ENCODE peak calls at places on chromosomes 12 and 14, in eight cellular contexts. N is AG09309; C is CD8-positive, alpha-beta T cell; K is hepatocyte; B is right lobe of liver; H is Panc1; U is upper lobe of right lung; V is AG04449. J is an unnamed sample.

GRCh38 chr12:71710276-71711125 is 24.6 kb downstream of the TMEM19 start:
- DNase-seq in V (peak), C (no peak), U (no peak), H (peak), K (peak), N (no peak), B (no peak), J (no peak)

GRCh38 chr14:24809147-24809546 is 175.2 kb upstream of the GZMB start:
- DNase-seq in B (no peak), U (no peak), K (no peak), N (no peak), V (no peak), C (no peak), H (no peak), J (no peak)

GRCh38 chr12:46343122-46343852 is 29.3 kb downstream of the SLC38A2 start:
- DNase-seq in U (no peak), K (no peak), C (no peak), H (no peak), V (no peak), N (no peak), B (no peak), J (no peak)

GRCh38 chr12:82299617-82300016 is 58.6 kb downstream of the CCDC59 start:
- DNase-seq in N (no peak), B (no peak), V (no peak), U (no peak), K (peak), C (no peak), H (no peak), J (no peak)

GRCh38 chr14:33282811-33283210 is 344.1 kb downstream of the NPAS3 start:
- DNase-seq in C (no peak), H (no peak), B (no peak), K (no peak), N (no peak), V (no peak), U (no peak), J (no peak)

GRCh38 chr12:57461326-57461903 is 1.8 kb downstream of the GLI1 start:
- DNase-seq in C (no peak), H (no peak), U (peak), K (peak), B (no peak), V (no peak), N (no peak), J (no peak)

GRCh38 chr12:3962661-3963483 is 89.7 kb upstream of the PARP11 start:
- DNase-seq in N (no peak), B (no peak), K (peak), H (no peak), V (no peak), C (peak), U (peak), J (peak)

GRCh38 chr12:49014547-49014946 is 4.0 kb downstream of the PRKAG1 start:
- DNase-seq in B (no peak), K (no peak), U (no peak), H (no peak), V (no peak), C (no peak), N (no peak), J (no peak)

GRCh38 chr12:95319694-95320331 is 102.2 kb downstream of the VEZT start:
- DNase-seq in N (no peak), H (no peak), K (no peak), V (no peak), C (no peak), U (no peak), B (no peak), J (no peak)

GRCh38 chr14:69674546-69675245 is 63.3 kb downstream of the SUSD6 start:
- DNase-seq in U (no peak), N (no peak), V (no peak), C (no peak), B (no peak), H (no peak), K (no peak), J (no peak)
- H3K4me3 ChIP-seq in U (no peak), N (no peak), V (no peak), C (no peak), B (no peak), H (no peak), K (no peak), J (no peak)

DNA sequence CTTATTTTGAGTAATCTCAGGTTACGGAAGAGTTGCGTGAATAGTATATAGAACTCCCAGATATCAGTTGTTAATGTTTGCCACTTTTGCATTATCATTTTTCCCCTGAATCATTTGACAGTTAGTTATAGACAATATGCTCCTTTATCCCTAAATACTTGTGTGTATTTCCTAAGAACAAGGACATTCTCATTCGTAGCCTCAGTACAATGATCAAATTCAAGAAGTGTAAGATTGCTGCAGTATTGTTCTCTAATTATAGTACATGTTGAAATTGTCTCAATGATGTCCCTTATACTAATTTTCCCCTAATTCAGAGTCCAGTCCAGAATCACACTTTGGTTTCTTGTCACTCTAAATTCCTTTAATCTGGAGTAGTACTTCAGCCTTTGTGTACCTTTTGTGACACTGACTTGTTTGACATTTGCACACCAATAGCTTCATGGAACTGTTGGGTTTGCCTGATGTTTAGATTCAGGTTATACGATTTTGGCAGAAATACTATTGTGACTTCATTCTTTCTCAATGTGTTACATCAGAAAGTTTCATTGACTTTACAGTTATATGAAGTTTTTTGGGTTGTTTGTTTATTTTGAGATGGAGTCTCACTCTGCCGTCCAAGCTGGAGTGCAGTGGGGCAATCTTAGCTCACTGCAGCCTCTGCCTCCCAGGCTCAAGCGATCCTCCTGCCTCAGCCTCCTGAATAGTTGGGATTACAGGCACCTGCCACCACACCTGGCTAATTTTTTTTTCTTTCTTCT is 13.1 kb downstream of the DYNC1H1 start:
- DNase-seq in B (no peak), C (no peak), K (no peak), N (no peak), V (no peak), H (no peak), U (no peak), J (no peak)
- H3K4me3 ChIP-seq in B (no peak), C (no peak), K (no peak), N (no peak), V (no peak), H (no peak), U (no peak), J (no peak)

GRCh38 chr14:56945291-56945690 is 135.0 kb upstream of the OTX2 start:
- DNase-seq in B (no peak), V (no peak), H (no peak), C (no peak), N (no peak), K (no peak), U (no peak), J (no peak)
- H3K4me3 ChIP-seq in B (no peak), V (no peak), H (no peak), C (no peak), N (no peak), K (no peak), U (no peak), J (no peak)

GRCh38 chr12:51910168-51910567 is 2.9 kb downstream of the ACVRL1 start:
- DNase-seq in C (no peak), U (peak), H (no peak), N (no peak), B (no peak), V (no peak), K (no peak), J (no peak)

GRCh38 chr12:51911307-51911706 is 4.0 kb downstream of the ACVRL1 start:
- DNase-seq in B (no peak), K (no peak), C (no peak), U (peak), V (no peak), N (no peak), H (no peak), J (no peak)

GRCh38 chr12:51913071-51914033 is 6.0 kb downstream of the ACVRL1 start:
- DNase-seq in K (no peak), H (no peak), C (no peak), V (no peak), U (peak), B (no peak), N (no peak), J (no peak)

GRCh38 chr12:51910691-51911090 is 3.4 kb downstream of the ACVRL1 start:
- DNase-seq in V (no peak), B (no peak), K (no peak), H (no peak), N (no peak), U (peak), C (no peak), J (no peak)

GRCh38 chr12:51911788-51912711 is 4.7 kb downstream of the ACVRL1 start:
- DNase-seq in V (no peak), N (no peak), C (no peak), U (peak), H (no peak), K (no peak), B (no peak), J (no peak)
- H3K4me3 ChIP-seq in V (no peak), N (no peak), C (no peak), U (peak), H (no peak), K (no peak), B (no peak), J (no peak)

J was measured in Jurkat, Clone E6-1.